ENCODE peak calls at places on chromosomes 11 and 22, in four cellular contexts. S is ovary; R is neuronal stem cell; G is activated CD4-positive, alpha-beta T cell treated with anti-CD3 and anti-CD28 coated beads, Interleukin-2, amount 50 U/mL, for 48 hours. X is an unnamed sample.

GRCh38 chr11:11584446-11584810 is 37.4 kb downstream of the GALNT18 start:
- DNase-seq in S (no peak), G (no peak), R (no peak), X (no peak)

GRCh38 chr11:67006029-67006884 is 16.7 kb upstream of the SYT12 start:
- DNase-seq in G (peak; percentile 52), R (no peak), S (no peak), X (no peak)

GRCh38 chr11:2811206-2812091 is 74.1 kb downstream of the CDKN1C start:
- DNase-seq in G (no peak), S (no peak), R (no peak), X (no peak)

GRCh38 chr22:16838073-16838472 is 12.9 kb upstream of the XKR3 start:
- DNase-seq in R (no peak), G (no peak), S (no peak), X (no peak)

GRCh38 chr11:9037046-9037780 is 33.4 kb upstream of the NRIP3 start:
- DNase-seq in S (no peak), G (no peak), R (peak; percentile 79), X (no peak)

GRCh38 chr11:416757-417621 is 2.2 kb upstream of the SIGIRR start:
- DNase-seq in S (no peak), G (peak; percentile 62), R (no peak), X (peak; percentile 34)

GRCh38 chr22:32720924-32721323 is 80.6 kb upstream of the TIMP3 start:
- DNase-seq in R (no peak), S (no peak), G (no peak), X (no peak)

GRCh38 chr11:12701815-12702214 is 27.6 kb downstream of the TEAD1 start:
- DNase-seq in G (no peak), R (no peak), S (no peak), X (no peak)

GRCh38 chr11:1034001-1034400 is 2.5 kb downstream of the MUC6 start:
- DNase-seq in S (no peak), G (no peak), R (no peak), X (no peak)

GRCh38 chr11:115670538-115671200 is 166.5 kb upstream of the CADM1 start:
- DNase-seq in S (no peak), G (no peak), R (no peak), X (no peak)

GRCh38 chr11:15541079-15541478 is 426.4 kb downstream of the INSC start:
- DNase-seq in R (no peak), S (no peak), G (no peak), X (no peak)

GRCh38 chr11:113475160-113475761 is at the start of gene DRD2:
- DNase-seq in S (no peak), G (no peak), R (peak; percentile 27), X (no peak)

GRCh38 chr11:120306519-120307242 is 18.4 kb upstream of the TLCD5 start:
- DNase-seq in R (no peak), G (no peak), S (no peak), X (peak; percentile 33)

GRCh38 chr11:72599325-72600117 is 74.7 kb downstream of the PDE2A start:
- DNase-seq in R (no peak), S (no peak), G (no peak), X (peak; percentile 22)

GRCh38 chr11:86617502-86617901 is 54.9 kb downstream of the ME3 start:
- DNase-seq in R (no peak), G (no peak), S (no peak), X (no peak)

GRCh38 chr11:120867531-120867930 is 156.4 kb upstream of the TBCEL start:
- DNase-seq in G (no peak), R (no peak), S (no peak), X (no peak)

GRCh38 chr11:44550123-44550522 is 15.3 kb upstream of the CD82 start:
- DNase-seq in G (no peak), S (no peak), R (no peak), X (no peak)

GRCh38 chr11:85665756-85666155 is 827 bp upstream of the CREBZF start:
- DNase-seq in S (no peak), R (no peak), G (no peak), X (no peak)

GRCh38 chr11:131859811-131860210 is 489.4 kb downstream of the NTM start:
- DNase-seq in S (no peak), R (no peak), G (no peak), X (no peak)

GRCh38 chr11:63829823-63830489 is 9.0 kb upstream of the MARK2 start:
- DNase-seq in S (no peak), G (no peak), R (no peak), X (peak; percentile 61)

GRCh38 chr11:28342704-28343103 is 234.5 kb downstream of the METTL15 start:
- DNase-seq in R (no peak), G (no peak), S (no peak), X (peak; percentile 7)

GRCh38 chr11:123640677-123641494 is 13.5 kb downstream of the SCN3B start:
- DNase-seq in R (peak; percentile 61), S (no peak), G (peak; percentile 63), X (peak; percentile 58)

GRCh38 chr11:26753738-26754504 is 32.1 kb upstream of the SLC5A12 start:
- DNase-seq in R (peak; percentile 48), S (peak; percentile 72), G (peak; percentile 3), X (peak; percentile 11)

GRCh38 chr22:28710889-28711285 is 30.7 kb downstream of the CHEK2 start:
- DNase-seq in R (no peak), S (no peak), G (no peak), X (peak; percentile 80)

GRCh38 chr11:77233011-77233410 is 68.5 kb downstream of the GDPD4 start:
- DNase-seq in R (no peak), S (no peak), G (no peak), X (no peak)

GRCh38 chr11:47466701-47467250 is 17.8 kb upstream of the RAPSN start:
- DNase-seq in G (no peak), R (no peak), S (peak; percentile 56), X (peak; percentile 80)

GRCh38 chr11:68946416-68947090 is 34.2 kb downstream of the MRGPRD start:
- DNase-seq in R (no peak), G (no peak), S (peak; percentile 75), X (peak; percentile 71)

X was measured in dermis microvascular lymphatic vessel endothelial cell.